ENCODE peak calls at places on chromosomes 4 and X, in nine cellular contexts. K is A549; B is GM23248; P is effector memory CD4-positive, alpha-beta T cell; I is right cardiac atrium; Y is kidney; V is tibial artery; G is K562; L is dorsolateral prefrontal cortex. S is an unnamed sample.

GRCh38 chr4:97987019-97987648 is 156.1 kb downstream of the STPG2 start:
- DNase-seq in K (peak; percentile 1), B (peak; percentile 31), P (no peak), I (no peak), Y (no peak), V (no peak), G (no peak), L (no peak), S (no peak)

GRCh38 chrX:105314468-105314867 is 94.0 kb upstream of the TEX13A start:
- DNase-seq in K (no peak), B (no peak), P (no peak), I (no peak), Y (no peak), V (no peak), G (no peak), L (no peak), S (no peak)

GRCh38 chr4:105679186-105679585 is 29.3 kb downstream of the INTS12 start:
- DNase-seq in K (no peak), B (no peak), P (no peak), I (no peak), Y (no peak), V (no peak), G (no peak), L (no peak), S (no peak)

GRCh38 chrX:155028192-155028591 is 1.5 kb downstream of the FUNDC2 start:
- DNase-seq in K (no peak), B (no peak), P (no peak), I (no peak), Y (no peak), V (no peak), G (no peak), L (no peak), S (no peak)

GRCh38 chrX:95893632-95894031 is 791.0 kb upstream of the DIAPH2 start:
- DNase-seq in K (no peak), B (no peak), P (no peak), I (no peak), Y (no peak), V (peak; percentile 24), G (no peak), L (no peak), S (no peak)

GRCh38 chr4:94642561-94642866 is 115.2 kb upstream of the BMPR1B start:
- DNase-seq in K (no peak), B (peak; percentile 41), P (no peak), I (no peak), Y (no peak), V (no peak), G (no peak), L (no peak), S (no peak)

GRCh38 chr4:172979332-172979731 is 189.3 kb upstream of the GALNT7 start:
- DNase-seq in K (no peak), B (no peak), P (no peak), I (no peak), Y (no peak), V (no peak), G (no peak), L (no peak), S (no peak)

GRCh38 chr4:9832640-9833039 is 51.2 kb downstream of the DRD5 start:
- DNase-seq in K (no peak), B (no peak), P (no peak), I (peak; percentile 51), Y (no peak), V (no peak), G (no peak), L (no peak), S (no peak)

GRCh38 chr4:180947421-180947820 is 1295.8 kb upstream of the TENM3 start:
- DNase-seq in K (no peak), B (peak; percentile 63), P (no peak), I (no peak), Y (no peak), V (no peak), G (no peak), L (no peak), S (no peak)

GRCh38 chr4:158008551-158009218 is 164.1 kb downstream of the GASK1B start:
- DNase-seq in K (no peak), B (peak; percentile 36), P (no peak), I (peak; percentile 57), Y (no peak), V (no peak), G (no peak), L (no peak), S (no peak)

GRCh38 chr4:40719008-40719623 is 30.6 kb upstream of the NSUN7 start:
- DNase-seq in K (peak; percentile 46), B (peak; percentile 63), P (no peak), I (no peak), Y (no peak), V (no peak), G (no peak), L (no peak), S (no peak)

GRCh38 chr4:26273308-26273980 is 47.4 kb upstream of the RBPJ start:
- DNase-seq in K (no peak), B (no peak), P (no peak), I (peak; percentile 60), Y (no peak), V (peak; percentile 40), G (no peak), L (no peak), S (peak; percentile 7)

DNA sequence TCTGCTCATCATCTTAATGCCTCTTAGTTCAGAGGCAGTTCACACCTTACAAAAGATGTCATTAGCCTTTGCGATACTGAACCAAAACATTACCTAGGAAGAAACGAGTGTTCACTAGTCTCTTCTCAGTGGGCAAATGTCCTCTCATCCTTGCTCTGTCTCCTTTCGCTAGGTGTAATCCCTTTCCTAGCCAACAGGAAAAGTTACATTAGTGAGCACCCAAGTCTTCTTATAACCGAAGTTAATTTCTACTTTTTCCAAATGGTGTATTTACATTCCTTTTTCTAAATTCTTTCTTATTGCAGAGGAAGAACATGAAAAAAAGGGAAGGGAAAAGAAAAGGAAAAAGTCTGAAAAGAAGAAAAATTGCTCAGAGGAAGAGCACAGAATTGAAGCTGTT is 46.9 kb downstream of the SMIM31 start:
- DNase-seq in K (no peak), B (no peak), P (no peak), I (no peak), Y (no peak), V (no peak), G (no peak), L (no peak), S (no peak)
- H3K27ac ChIP-seq in K (no peak overlapping the region), B (no peak overlapping the region), P (no peak overlapping the region), I (no peak overlapping the region), Y (no peak overlapping the region), V (no peak overlapping the region), G (no peak overlapping the region), L (no peak overlapping the region), S (no peak overlapping the region)

GRCh38 chr4:182325848-182326255 is 82.7 kb downstream of the TENM3 start:
- DNase-seq in K (no peak), B (no peak), P (no peak), I (no peak), Y (no peak), V (no peak), G (no peak), L (no peak), S (no peak)
- H3K27ac ChIP-seq in K (no peak overlapping the region), B (no peak overlapping the region), P (no peak overlapping the region), I (peak overlapping the region; percentile 37), Y (no peak overlapping the region), V (no peak overlapping the region), G (no peak overlapping the region), L (no peak overlapping the region), S (no peak overlapping the region)

GRCh38 chrX:72247206-72247944 is 8.5 kb upstream of the ERCC6L start:
- DNase-seq in K (no peak), B (no peak), P (no peak), I (peak; percentile 48), Y (no peak), V (no peak), G (no peak), L (no peak), S (no peak)

GRCh38 chrX:72245461-72246089 is 6.7 kb upstream of the ERCC6L start:
- DNase-seq in K (peak; percentile 74), B (peak; percentile 68), P (peak; percentile 17), I (peak; percentile 64), Y (no peak), V (peak; percentile 24), G (peak; percentile 70), L (peak; percentile 40), S (no peak)

GRCh38 chrX:72238721-72239475 is at the start of gene ERCC6L:
- DNase-seq in K (peak; percentile 86), B (peak; percentile 90), P (peak; percentile 70), I (peak; percentile 96), Y (peak; percentile 94), V (peak; percentile 82), G (peak; percentile 85), L (peak; percentile 87), S (peak; percentile 80)

GRCh38 chrX:72240976-72241375 is 2.1 kb upstream of the ERCC6L start:
- DNase-seq in K (no peak), B (no peak), P (no peak), I (no peak), Y (no peak), V (no peak), G (no peak), L (no peak), S (no peak)

DNA sequence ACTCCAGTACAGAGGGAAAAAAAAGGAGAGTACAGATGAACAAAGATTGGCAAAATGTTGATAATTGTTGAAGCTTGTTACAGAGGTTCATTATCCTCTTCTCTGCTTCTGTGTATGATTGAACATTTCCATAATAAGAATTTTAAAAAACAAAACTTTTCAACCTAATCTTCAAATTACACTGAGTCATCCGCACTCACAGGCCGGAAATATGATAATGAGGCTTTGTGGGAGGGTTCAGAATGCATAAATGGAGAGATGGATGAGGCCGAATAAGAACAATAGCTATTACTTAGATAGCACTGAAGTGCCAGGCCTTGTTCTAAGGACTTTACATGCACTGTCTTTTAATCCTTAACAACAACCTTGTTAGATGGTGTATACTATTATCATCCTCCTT is 4.6 kb upstream of the ERCC6L start:
- DNase-seq in K (no peak), B (peak; percentile 55), P (no peak), I (no peak), Y (no peak), V (no peak), G (no peak), L (no peak), S (no peak)
- H3K27ac ChIP-seq in K (no peak overlapping the region), B (peak overlapping the region; percentile 35), P (no peak overlapping the region), I (no peak overlapping the region), Y (no peak overlapping the region), V (no peak overlapping the region), G (peak overlapping the region; percentile 64), L (no peak overlapping the region), S (no peak overlapping the region)

GRCh38 chrX:45850775-45851433 is 650.2 kb upstream of the DIPK2B start:
- DNase-seq in K (peak; percentile 15), B (peak; percentile 60), P (no peak), I (no peak), Y (no peak), V (peak; percentile 19), G (no peak), L (no peak), S (no peak)

GRCh38 chrX:45849261-45849660 is 648.6 kb upstream of the DIPK2B start:
- DNase-seq in K (peak; percentile 43), B (peak; percentile 80), P (no peak), I (no peak), Y (no peak), V (no peak), G (peak; percentile 7), L (no peak), S (no peak)

GRCh38 chrX:45851434-45851991 is 650.8 kb upstream of the DIPK2B start:
- DNase-seq in K (peak; percentile 50), B (peak; percentile 48), P (peak; percentile 16), I (no peak), Y (no peak), V (no peak), G (no peak), L (no peak), S (no peak)

GRCh38 chrX:45847966-45848365 is 647.3 kb upstream of the DIPK2B start:
- DNase-seq in K (no peak), B (peak; percentile 12), P (no peak), I (no peak), Y (no peak), V (no peak), G (no peak), L (no peak), S (no peak)

GRCh38 chrX:45850197-45850774 is 649.6 kb upstream of the DIPK2B start:
- DNase-seq in K (no peak), B (peak; percentile 27), P (no peak), I (no peak), Y (no peak), V (no peak), G (no peak), L (no peak), S (no peak)
- H3K27ac ChIP-seq in K (peak overlapping the region; percentile 96), B (no peak overlapping the region), P (peak overlapping the region; percentile 30), I (no peak overlapping the region), Y (no peak overlapping the region), V (no peak overlapping the region), G (no peak overlapping the region), L (peak overlapping the region; percentile 48), S (no peak overlapping the region)

S was measured in substantia nigra.